ENCODE peak calls at places on chromosomes 5 and 9, in six cellular contexts. J is upper lobe of right lung, K is colonic mucosa, L is fibroblast of the aortic adventitia, R is AG09309, Z is endodermal cell. I is an unnamed sample.

GRCh38 chr5:34655354-34655991 is 655 bp upstream of the RAI14 start:
- DNase-seq in R (peak), J (peak), L (peak), Z (peak), K (peak), I (peak)

GRCh38 chr5:112570708-112571448 is 151.8 kb upstream of the EPB41L4A start:
- DNase-seq in L (no peak), J (no peak), Z (no peak), R (no peak), K (no peak), I (no peak)

GRCh38 chr5:1409386-1410110 is 35.7 kb downstream of the SLC6A3 start:
- DNase-seq in K (no peak), J (peak), L (peak), Z (peak), R (no peak), I (no peak)

GRCh38 chr9:71001780-71002386 is 119.5 kb downstream of the TRPM3 start:
- DNase-seq in R (peak), J (no peak), L (peak), K (peak), Z (peak), I (no peak)

GRCh38 chr5:150022163-150022540 is 21.6 kb downstream of the HMGXB3 start:
- DNase-seq in K (no peak), J (no peak), Z (no peak), R (peak), L (peak), I (no peak)

GRCh38 chr9:6715755-6716643 is 41.8 kb upstream of the KDM4C start:
- DNase-seq in R (no peak), J (peak), L (no peak), Z (peak), K (peak), I (no peak)

GRCh38 chr9:69089491-69089890 is 53.9 kb downstream of the FXN start:
- DNase-seq in K (no peak), R (no peak), Z (peak), J (no peak), L (no peak), I (no peak)

GRCh38 chr9:80127920-80128319 is 556.2 kb downstream of the TLE4 start:
- DNase-seq in L (no peak), R (no peak), J (no peak), Z (no peak), K (no peak), I (no peak)

GRCh38 chr9:127661342-127661741 is 45.4 kb upstream of the CFAP157 start:
- DNase-seq in R (no peak), J (no peak), L (no peak), K (peak), Z (no peak), I (no peak)

GRCh38 chr5:18216016-18216415 is 581.8 kb downstream of the TAF11L14 start:
- DNase-seq in L (no peak), J (no peak), K (no peak), R (no peak), Z (no peak), I (no peak)

GRCh38 chr5:174384509-174384947 is 339.0 kb downstream of the NSG2 start:
- DNase-seq in L (peak), K (no peak), J (no peak), R (peak), Z (no peak), I (peak)

GRCh38 chr9:86091477-86091876 is 7.9 kb downstream of the GOLM1 start:
- DNase-seq in R (no peak), J (no peak), Z (no peak), L (no peak), K (no peak), I (no peak)

GRCh38 chr9:134892221-134892620 is 11.6 kb downstream of the FCN2 start:
- DNase-seq in R (no peak), J (peak), L (no peak), Z (no peak), K (no peak), I (no peak)

GRCh38 chr5:141882594-141883183 is 4.5 kb upstream of the PCDH1 start:
- DNase-seq in Z (no peak), R (no peak), J (no peak), L (no peak), K (no peak), I (no peak)

GRCh38 chr9:128428644-128429504 is 8.2 kb downstream of the CERCAM start:
- DNase-seq in L (no peak), Z (no peak), J (no peak), R (no peak), K (no peak), I (no peak)

GRCh38 chr5:122093415-122093814 is 15.4 kb upstream of the LOX start:
- DNase-seq in K (no peak), Z (no peak), R (peak), J (no peak), L (peak), I (peak)

GRCh38 chr9:115591584-115591984 is 473.6 kb upstream of the TNC start:
- DNase-seq in Z (peak), K (peak), L (peak), J (no peak), R (peak), I (peak)

GRCh38 chr9:4530375-4530774 is 40.1 kb downstream of the SLC1A1 start:
- DNase-seq in R (no peak), L (no peak), J (no peak), K (no peak), Z (no peak), I (no peak)

GRCh38 chr9:121770415-121771273 is 119.2 kb downstream of the DAB2IP start:
- DNase-seq in R (peak), L (peak), K (no peak), Z (no peak), J (no peak), I (peak)

GRCh38 chr5:59272744-59273427 is 620.6 kb downstream of the PDE4D start:
- DNase-seq in Z (no peak), K (no peak), R (no peak), J (no peak), L (no peak), I (no peak)
- H3K4me3 ChIP-seq in Z (no peak), K (peak), R (no peak), J (peak), L (no peak), I (no peak)

GRCh38 chr5:11619339-11620028 is 284.8 kb downstream of the CTNND2 start:
- DNase-seq in L (no peak), K (no peak), Z (no peak), J (no peak), R (no peak), I (no peak)
- TF ChIP-seq CTCF in L (no peak), K (no peak), Z (peak), J (peak), R (no peak), I (no peak)

DNA sequence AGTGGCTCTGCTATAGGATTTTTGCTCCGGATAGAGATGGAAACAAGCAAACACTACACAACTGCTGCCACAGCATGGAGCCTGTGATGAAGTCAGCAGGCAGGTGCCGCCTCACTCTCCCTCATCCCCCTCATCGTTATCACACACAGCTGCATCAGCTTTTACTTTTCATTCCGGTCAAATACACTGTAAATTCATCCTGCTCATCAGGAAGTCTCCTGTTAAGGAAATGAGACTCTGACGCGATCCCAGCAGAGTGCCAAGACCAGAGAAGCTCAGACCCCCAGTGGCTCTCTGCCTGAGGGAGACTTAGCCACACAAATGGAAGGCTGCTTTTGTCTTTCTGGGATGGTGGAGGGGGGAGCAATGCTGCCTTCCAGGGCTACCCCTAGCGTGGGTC is 270.2 kb downstream of the ELAVL2 start:
- DNase-seq in K (no peak), Z (peak), L (no peak), J (no peak), R (no peak), I (no peak)
- H3K4me3 ChIP-seq in K (no peak), Z (no peak), L (no peak), J (no peak), R (no peak), I (no peak)

DNA sequence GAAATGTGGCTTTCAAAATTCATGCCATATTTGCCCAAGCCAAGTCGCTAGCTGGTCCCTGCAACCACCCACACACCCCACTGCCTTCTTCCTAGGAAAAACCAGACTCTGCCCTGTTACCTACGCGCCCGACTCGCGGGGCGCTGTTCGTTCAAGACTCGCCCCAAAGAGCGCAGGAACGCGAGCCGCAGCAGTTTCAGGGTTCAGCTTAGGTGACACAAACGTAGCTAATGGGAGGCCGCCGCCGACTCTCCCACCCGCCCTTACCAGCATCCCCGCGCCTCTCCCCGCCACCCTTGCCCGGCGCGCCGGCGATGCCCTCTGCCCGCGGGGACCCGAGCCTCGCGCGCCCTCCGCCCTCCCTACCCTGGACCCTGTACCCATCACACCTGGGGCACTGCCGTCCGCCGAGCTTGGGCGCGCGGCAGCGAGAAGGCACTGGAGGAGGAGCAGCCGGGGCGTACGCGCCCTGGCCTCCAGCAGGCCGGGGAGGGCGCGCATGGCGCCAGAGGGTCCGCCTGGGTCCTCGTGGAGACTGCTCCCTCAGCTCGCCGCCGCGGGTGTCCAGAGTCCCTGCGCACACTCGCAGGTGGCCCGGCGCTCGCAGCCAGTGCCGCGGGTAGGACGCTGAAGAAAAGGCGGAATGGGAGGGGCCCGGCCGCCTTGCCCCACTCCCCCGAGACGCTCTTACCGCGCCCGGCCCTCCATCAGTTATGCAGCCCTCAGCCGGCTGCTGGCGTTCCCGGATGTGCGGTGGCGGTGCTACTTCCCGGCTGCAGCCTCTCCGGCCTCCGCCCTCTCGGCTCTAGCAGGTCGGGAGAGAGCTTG is at the start of gene EMB:
- DNase-seq in J (peak), K (peak), L (peak), R (no peak), Z (peak), I (no peak)
- TF ChIP-seq CTCF in J (peak), K (no peak), L (peak), R (no peak), Z (peak), I (peak)

GRCh38 chr9:35792044-35792813 is 838 bp downstream of the NPR2 start:
- DNase-seq in K (no peak), R (no peak), J (no peak), Z (no peak), L (no peak), I (no peak)
- H3K4me3 ChIP-seq in K (peak), R (peak), J (peak), Z (no peak), L (peak), I (peak)

DNA sequence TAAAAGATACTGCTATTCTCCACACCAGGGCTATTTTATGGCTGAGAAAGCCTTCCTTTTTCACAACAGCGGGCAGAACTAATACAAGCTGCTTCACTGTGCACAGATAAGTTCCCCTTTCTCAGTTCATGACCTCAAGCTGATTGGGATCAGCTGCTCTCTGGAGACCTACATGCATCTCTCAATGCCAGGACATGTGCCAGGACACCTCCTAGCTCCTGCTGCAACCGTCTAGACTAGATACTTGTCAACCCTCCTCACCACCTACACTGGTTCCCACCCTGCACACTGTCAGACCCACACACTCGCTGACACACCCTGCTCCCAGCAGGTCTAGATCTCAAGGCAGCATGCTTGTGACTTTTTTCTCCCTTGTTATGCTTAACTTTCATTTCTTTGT is 39.8 kb downstream of the STARD4 start:
- DNase-seq in L (no peak), Z (no peak), R (no peak), K (no peak), J (no peak), I (no peak)
- TF ChIP-seq CTCF in L (no peak), Z (no peak), R (no peak), K (no peak), J (no peak), I (no peak)

GRCh38 chr9:708182-708555 is 133.3 kb upstream of the DMRT1 start:
- DNase-seq in L (peak), Z (no peak), J (no peak), K (no peak), R (no peak), I (no peak)
- H3K4me3 ChIP-seq in L (peak), Z (no peak), J (peak), K (no peak), R (peak), I (peak)

DNA sequence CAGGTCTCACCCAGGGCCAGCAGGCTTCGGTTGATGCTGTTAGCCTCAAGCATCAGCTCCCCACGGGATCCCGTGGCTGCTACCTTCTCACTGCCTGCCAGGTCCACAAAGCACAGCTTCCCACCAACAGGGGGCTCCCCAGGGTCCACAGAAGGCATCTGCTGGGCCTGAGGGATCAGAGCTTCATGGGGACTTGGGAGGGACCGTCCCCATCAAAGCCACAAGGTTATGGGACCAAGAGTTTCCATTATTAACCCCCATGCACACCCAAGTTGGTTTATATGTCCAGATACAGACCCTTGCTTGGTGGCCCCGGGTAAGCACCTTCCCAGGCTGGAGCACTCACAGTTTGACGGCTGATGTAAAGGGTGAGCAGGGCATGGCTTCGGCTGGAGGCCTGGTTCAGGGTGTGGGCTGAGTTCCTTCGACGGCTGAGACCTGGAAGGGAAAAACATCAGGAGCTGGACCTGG is 3.0 kb downstream of the KIF12 start:
- DNase-seq in Z (peak), J (peak), R (no peak), L (no peak), K (no peak), I (no peak)
- TF ChIP-seq CTCF in Z (peak), J (no peak), R (no peak), L (no peak), K (no peak), I (peak)

I was measured in AG04449.